ENCODE peak calls at places on chromosomes 11 and 22, in ten cellular contexts. One of them, this sample, is unnamed.

GRCh38 chr11:13850256-13851010 is 112.1 kb upstream of the SPON1 start:
- DNase-seq in AG04450: no peak
- DNase-seq in progenitor cell of endocrine pancreas: no peak
- DNase-seq in sigmoid colon: no peak
- DNase-seq in AG10803: no peak
- DNase-seq in foreskin fibroblast: peak
- DNase-seq in MCF 10A: no peak
- DNase-seq in spleen: no peak
- DNase-seq in GM13976: no peak
- DNase-seq in chondrocyte: no peak
- DNase-seq in this sample: no peak

GRCh38 chr11:45246241-45246640 is 39.9 kb downstream of the SYT13 start:
- DNase-seq in foreskin fibroblast: no peak
- DNase-seq in sigmoid colon: peak
- DNase-seq in AG10803: no peak
- DNase-seq in progenitor cell of endocrine pancreas: no peak
- DNase-seq in MCF 10A: no peak
- DNase-seq in AG04450: no peak
- DNase-seq in GM13976: no peak
- DNase-seq in chondrocyte: no peak
- DNase-seq in spleen: peak
- DNase-seq in this sample: no peak

GRCh38 chr11:120327311-120327710 is 2.2 kb downstream of the TLCD5 start:
- DNase-seq in MCF 10A: no peak
- DNase-seq in progenitor cell of endocrine pancreas: no peak
- DNase-seq in sigmoid colon: no peak
- DNase-seq in AG04450: no peak
- DNase-seq in foreskin fibroblast: no peak
- DNase-seq in spleen: no peak
- DNase-seq in GM13976: no peak
- DNase-seq in AG10803: no peak
- DNase-seq in chondrocyte: no peak
- DNase-seq in this sample: no peak

GRCh38 chr11:125425601-125426000 is 70.5 kb downstream of the FEZ1 start:
- DNase-seq in AG10803: no peak
- DNase-seq in sigmoid colon: no peak
- DNase-seq in MCF 10A: no peak
- DNase-seq in AG04450: no peak
- DNase-seq in chondrocyte: no peak
- DNase-seq in GM13976: no peak
- DNase-seq in progenitor cell of endocrine pancreas: no peak
- DNase-seq in foreskin fibroblast: no peak
- DNase-seq in spleen: no peak
- DNase-seq in this sample: no peak

GRCh38 chr11:726278-726915 is 20.4 kb downstream of the EPS8L2 start:
- DNase-seq in chondrocyte: no peak
- DNase-seq in AG10803: no peak
- DNase-seq in sigmoid colon: peak
- DNase-seq in progenitor cell of endocrine pancreas: peak
- DNase-seq in spleen: peak
- DNase-seq in MCF 10A: peak
- DNase-seq in AG04450: no peak
- DNase-seq in GM13976: peak
- DNase-seq in foreskin fibroblast: peak
- DNase-seq in this sample: no peak

GRCh38 chr11:57493507-57494503 is 21.7 kb downstream of the SLC43A1 start:
- DNase-seq in AG10803: no peak
- DNase-seq in progenitor cell of endocrine pancreas: peak
- DNase-seq in MCF 10A: peak
- DNase-seq in AG04450: no peak
- DNase-seq in GM13976: peak
- DNase-seq in spleen: peak
- DNase-seq in sigmoid colon: peak
- DNase-seq in chondrocyte: peak
- DNase-seq in foreskin fibroblast: peak
- DNase-seq in this sample: no peak

GRCh38 chr11:75597636-75598035 is 35.6 kb downstream of the SERPINH1 start:
- DNase-seq in chondrocyte: no peak
- DNase-seq in sigmoid colon: no peak
- DNase-seq in AG10803: no peak
- DNase-seq in GM13976: peak
- DNase-seq in progenitor cell of endocrine pancreas: no peak
- DNase-seq in foreskin fibroblast: peak
- DNase-seq in MCF 10A: peak
- DNase-seq in spleen: no peak
- DNase-seq in AG04450: no peak
- DNase-seq in this sample: no peak

GRCh38 chr22:37234736-37235711 is 9.0 kb downstream of the RAC2 start:
- DNase-seq in progenitor cell of endocrine pancreas: no peak
- DNase-seq in GM13976: no peak
- DNase-seq in AG10803: no peak
- DNase-seq in AG04450: no peak
- DNase-seq in spleen: peak
- DNase-seq in MCF 10A: no peak
- DNase-seq in chondrocyte: no peak
- DNase-seq in foreskin fibroblast: no peak
- DNase-seq in sigmoid colon: no peak
- DNase-seq in this sample: no peak

GRCh38 chr11:133269272-133269671 is 263.0 kb downstream of the OPCML start:
- DNase-seq in sigmoid colon: no peak
- DNase-seq in GM13976: peak
- DNase-seq in chondrocyte: no peak
- DNase-seq in AG04450: no peak
- DNase-seq in foreskin fibroblast: no peak
- DNase-seq in progenitor cell of endocrine pancreas: no peak
- DNase-seq in AG10803: no peak
- DNase-seq in MCF 10A: no peak
- DNase-seq in spleen: no peak
- DNase-seq in this sample: no peak

GRCh38 chr11:10317776-10318526 is 13.1 kb downstream of the ADM start:
- DNase-seq in spleen: no peak
- DNase-seq in sigmoid colon: no peak
- DNase-seq in foreskin fibroblast: no peak
- DNase-seq in AG04450: no peak
- DNase-seq in chondrocyte: no peak
- DNase-seq in progenitor cell of endocrine pancreas: no peak
- DNase-seq in GM13976: peak
- DNase-seq in MCF 10A: no peak
- DNase-seq in AG10803: no peak
- DNase-seq in this sample: no peak

GRCh38 chr11:69950120-69950519 is 128.0 kb upstream of the ANO1 start:
- DNase-seq in spleen: peak
- DNase-seq in AG04450: no peak
- DNase-seq in GM13976: peak
- DNase-seq in foreskin fibroblast: no peak
- DNase-seq in AG10803: no peak
- DNase-seq in sigmoid colon: no peak
- DNase-seq in progenitor cell of endocrine pancreas: no peak
- DNase-seq in MCF 10A: peak
- DNase-seq in chondrocyte: peak
- DNase-seq in this sample: no peak

GRCh38 chr11:12410006-12410728 is 32.8 kb downstream of the PARVA start:
- DNase-seq in AG04450: no peak
- DNase-seq in sigmoid colon: peak
- DNase-seq in GM13976: no peak
- DNase-seq in MCF 10A: peak
- DNase-seq in spleen: no peak
- DNase-seq in chondrocyte: no peak
- DNase-seq in foreskin fibroblast: peak
- DNase-seq in progenitor cell of endocrine pancreas: no peak
- DNase-seq in AG10803: peak
- DNase-seq in this sample: no peak

DNA sequence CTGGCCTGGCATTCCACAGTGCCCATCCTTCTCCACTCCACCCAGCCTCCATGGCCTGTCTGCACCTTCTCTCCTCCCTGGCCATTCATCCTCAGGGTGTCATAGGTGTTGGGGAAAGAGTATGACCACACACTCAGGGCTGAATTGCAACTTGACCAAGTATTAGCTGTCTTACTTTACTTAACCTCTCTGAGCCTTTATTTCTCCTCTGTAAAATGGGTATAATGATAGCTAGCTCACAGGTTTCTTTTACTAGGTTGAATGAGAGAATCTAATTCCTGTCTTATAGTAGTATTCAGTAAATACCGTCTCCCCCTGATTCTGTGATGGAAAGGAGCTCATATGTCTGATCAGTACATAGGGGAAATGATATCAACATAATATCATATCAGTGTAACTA is 16.0 kb downstream of the PANX1 start:
- DNase-seq in MCF 10A: no peak
- DNase-seq in AG04450: no peak
- DNase-seq in progenitor cell of endocrine pancreas: no peak
- DNase-seq in AG10803: no peak
- DNase-seq in spleen: no peak
- DNase-seq in sigmoid colon: no peak
- DNase-seq in chondrocyte: no peak
- DNase-seq in GM13976: no peak
- DNase-seq in foreskin fibroblast: no peak
- DNase-seq in this sample: no peak
- TF ChIP-seq CTCF in MCF 10A: no peak
- TF ChIP-seq CTCF in AG04450: no peak
- TF ChIP-seq CTCF in progenitor cell of endocrine pancreas: no peak
- TF ChIP-seq CTCF in AG10803: no peak
- TF ChIP-seq CTCF in spleen: no peak
- TF ChIP-seq CTCF in sigmoid colon: no peak
- TF ChIP-seq CTCF in chondrocyte: no peak
- TF ChIP-seq CTCF in GM13976: no peak
- TF ChIP-seq CTCF in foreskin fibroblast: no peak
- TF ChIP-seq CTCF in this sample: no peak

DNA sequence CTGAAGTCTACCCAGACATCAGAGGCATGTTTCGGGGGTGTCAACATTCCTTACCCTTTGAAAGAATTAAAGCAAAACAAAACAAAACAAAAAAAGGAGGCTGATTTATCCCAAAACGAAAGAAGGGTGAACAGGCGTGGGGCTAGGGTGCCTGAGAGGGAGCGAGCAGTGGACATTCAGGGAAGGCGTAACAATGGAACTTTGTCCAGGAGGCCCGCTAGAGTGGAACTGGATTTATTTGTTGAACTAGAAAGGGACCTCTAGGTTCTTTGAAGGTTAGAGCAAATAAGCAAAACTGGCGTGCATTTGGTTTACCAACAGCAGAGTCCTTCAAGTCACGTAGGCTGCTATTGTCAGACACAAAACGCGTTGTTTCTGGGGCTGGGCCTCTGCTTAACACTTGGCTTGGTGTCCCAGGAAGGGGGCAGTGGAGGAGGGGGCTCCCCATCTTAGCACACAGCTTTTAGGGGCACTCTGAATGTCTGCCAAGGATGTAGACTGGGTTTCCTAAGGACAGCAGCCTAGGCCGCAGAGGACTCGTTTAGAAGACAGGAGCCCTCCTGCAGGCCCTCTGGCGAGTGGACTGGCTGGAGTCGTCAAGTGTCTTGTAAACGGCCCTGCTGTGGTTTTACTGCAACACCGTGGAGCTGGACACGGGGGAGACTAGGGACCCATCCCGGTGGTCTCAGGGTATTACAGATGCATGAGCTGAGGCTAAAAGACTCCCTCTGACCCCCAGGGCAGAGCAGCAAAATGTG is 203.7 kb upstream of the SORL1-AS1 start:
- DNase-seq in AG10803: no peak
- DNase-seq in foreskin fibroblast: peak
- DNase-seq in GM13976: peak
- DNase-seq in AG04450: no peak
- DNase-seq in progenitor cell of endocrine pancreas: no peak
- DNase-seq in MCF 10A: no peak
- DNase-seq in chondrocyte: no peak
- DNase-seq in sigmoid colon: peak
- DNase-seq in spleen: no peak
- DNase-seq in this sample: no peak
- TF ChIP-seq CTCF in AG10803: no peak
- TF ChIP-seq CTCF in foreskin fibroblast: no peak
- TF ChIP-seq CTCF in GM13976: no peak
- TF ChIP-seq CTCF in AG04450: no peak
- TF ChIP-seq CTCF in progenitor cell of endocrine pancreas: no peak
- TF ChIP-seq CTCF in MCF 10A: no peak
- TF ChIP-seq CTCF in chondrocyte: no peak
- TF ChIP-seq CTCF in sigmoid colon: no peak
- TF ChIP-seq CTCF in spleen: no peak
- TF ChIP-seq CTCF in this sample: no peak

DNA sequence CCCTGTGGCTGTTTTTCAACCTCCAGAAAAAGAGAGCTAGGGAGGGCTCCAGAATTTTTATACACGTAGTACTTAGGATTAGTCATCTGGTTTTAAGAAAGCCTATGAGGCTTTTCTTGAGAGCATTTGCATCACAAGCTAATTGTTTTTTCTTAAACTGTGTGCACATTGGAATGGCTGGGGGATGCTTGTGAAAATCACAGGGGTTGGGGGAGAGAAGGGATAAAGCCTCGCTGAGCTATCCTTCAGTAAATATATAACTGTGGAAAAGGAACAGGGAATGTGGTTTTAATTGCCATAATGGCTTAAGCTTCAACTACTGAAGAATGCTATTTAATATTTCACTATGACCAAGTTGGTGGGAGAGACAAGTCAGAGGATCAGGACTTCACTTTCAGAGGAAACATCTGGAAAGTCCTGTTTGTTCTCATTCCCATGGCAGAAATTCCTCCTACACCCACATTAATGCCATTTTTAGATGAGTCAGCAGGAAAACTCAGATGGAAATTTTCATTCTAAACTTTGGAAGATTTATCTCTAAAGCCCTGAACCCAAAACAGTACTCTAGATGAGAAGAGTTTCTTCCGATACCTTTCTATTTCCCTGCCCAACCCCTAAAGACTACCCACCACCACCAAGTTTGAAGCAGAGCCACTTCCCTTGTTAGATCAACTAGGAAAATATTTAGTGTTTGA is 591.3 kb downstream of the LRRC4C start:
- DNase-seq in AG10803: no peak
- DNase-seq in spleen: no peak
- DNase-seq in MCF 10A: no peak
- DNase-seq in foreskin fibroblast: no peak
- DNase-seq in AG04450: no peak
- DNase-seq in GM13976: no peak
- DNase-seq in chondrocyte: no peak
- DNase-seq in progenitor cell of endocrine pancreas: no peak
- DNase-seq in sigmoid colon: no peak
- DNase-seq in this sample: no peak
- TF ChIP-seq CTCF in AG10803: no peak
- TF ChIP-seq CTCF in spleen: no peak
- TF ChIP-seq CTCF in MCF 10A: no peak
- TF ChIP-seq CTCF in foreskin fibroblast: no peak
- TF ChIP-seq CTCF in AG04450: no peak
- TF ChIP-seq CTCF in GM13976: no peak
- TF ChIP-seq CTCF in chondrocyte: no peak
- TF ChIP-seq CTCF in progenitor cell of endocrine pancreas: no peak
- TF ChIP-seq CTCF in sigmoid colon: no peak
- TF ChIP-seq CTCF in this sample: no peak

DNA sequence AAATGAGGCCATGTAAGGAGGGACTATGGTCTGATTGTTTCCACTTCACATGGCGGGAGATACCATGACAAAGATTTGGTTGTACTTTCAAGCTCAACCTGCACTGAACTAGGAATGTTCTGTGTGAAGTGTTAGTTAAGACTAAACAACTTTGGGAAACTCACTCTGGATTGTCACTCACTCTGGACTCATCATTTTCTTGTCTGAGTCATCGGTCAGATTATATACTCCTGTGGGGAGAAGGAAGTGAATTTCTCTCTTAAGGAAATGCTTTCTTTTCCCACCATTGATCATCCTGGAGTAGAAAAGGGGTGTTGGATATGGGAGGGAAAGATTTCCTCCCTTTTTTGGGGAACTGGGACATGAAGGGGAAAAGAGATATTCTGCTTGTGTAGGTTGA is 26.9 kb upstream of the CAT start:
- DNase-seq in spleen: no peak
- DNase-seq in chondrocyte: no peak
- DNase-seq in sigmoid colon: no peak
- DNase-seq in MCF 10A: no peak
- DNase-seq in progenitor cell of endocrine pancreas: no peak
- DNase-seq in AG10803: no peak
- DNase-seq in GM13976: no peak
- DNase-seq in AG04450: no peak
- DNase-seq in foreskin fibroblast: no peak
- DNase-seq in this sample: no peak
- TF ChIP-seq CTCF in spleen: no peak
- TF ChIP-seq CTCF in chondrocyte: no peak
- TF ChIP-seq CTCF in sigmoid colon: no peak
- TF ChIP-seq CTCF in MCF 10A: no peak
- TF ChIP-seq CTCF in progenitor cell of endocrine pancreas: no peak
- TF ChIP-seq CTCF in AG10803: no peak
- TF ChIP-seq CTCF in GM13976: no peak
- TF ChIP-seq CTCF in AG04450: no peak
- TF ChIP-seq CTCF in foreskin fibroblast: no peak
- TF ChIP-seq CTCF in this sample: no peak